ENCODE peak calls at places on chromosomes 16 and 17, in five cellular contexts. V is NCI-H460, C is AG09319, D is mucosa of descending colon, G is stomach. R is an unnamed sample.

GRCh38 chr17:83062818-83063671 is 16.4 kb upstream of the METRNL start:
- DNase-seq in V (no peak), C (no peak), D (peak), G (peak), R (no peak)

GRCh38 chr17:77924757-77925336 is 33.7 kb upstream of the TNRC6C start:
- DNase-seq in C (no peak), V (no peak), D (no peak), G (peak), R (no peak)

GRCh38 chr16:68538880-68539701 is at the start of gene ZFP90:
- DNase-seq in D (peak), V (peak), G (peak), C (peak), R (peak)

GRCh38 chr16:28061702-28062101 is 1.8 kb downstream of the GSG1L start:
- DNase-seq in V (no peak), C (no peak), G (no peak), D (peak), R (no peak)

GRCh38 chr17:73265646-73266640 is 4.3 kb upstream of the CPSF4L start:
- DNase-seq in C (no peak), V (no peak), D (no peak), G (no peak), R (no peak)

GRCh38 chr17:33292184-33292980 is 713 bp downstream of the ASIC2 start:
- DNase-seq in C (no peak), V (no peak), G (no peak), D (peak), R (no peak)

GRCh38 chr17:55273579-55274370 is 9.0 kb downstream of the HLF start:
- DNase-seq in G (peak), C (no peak), V (no peak), D (no peak), R (peak)

GRCh38 chr16:2147981-2148671 is at the start of gene RAB26:
- DNase-seq in C (no peak), V (peak), D (peak), G (peak), R (peak)

GRCh38 chr17:59331929-59332889 is 754 bp downstream of the YPEL2 start:
- DNase-seq in C (no peak), G (peak), V (no peak), D (peak), R (peak)

GRCh38 chr17:8320990-8321389 is 10.9 kb downstream of the ARHGEF15 start:
- DNase-seq in G (no peak), V (no peak), D (no peak), C (no peak), R (peak)

GRCh38 chr17:35038434-35038833 is 25.1 kb downstream of the RFFL start:
- DNase-seq in V (no peak), G (no peak), D (no peak), C (no peak), R (no peak)

GRCh38 chr17:32298298-32298697 is 32.7 kb downstream of the RHBDL3 start:
- DNase-seq in C (no peak), V (no peak), G (no peak), D (no peak), R (no peak)

GRCh38 chr16:88305176-88305575 is 77.6 kb upstream of the ZNF469 start:
- DNase-seq in D (peak), C (no peak), G (no peak), V (no peak), R (no peak)

GRCh38 chr17:34883106-34884000 is 77.9 kb downstream of the CCT6B start:
- DNase-seq in C (no peak), V (no peak), D (no peak), G (no peak), R (no peak)

GRCh38 chr17:31823014-31823413 is 36.0 kb downstream of the COPRS start:
- DNase-seq in D (no peak), C (no peak), V (no peak), G (no peak), R (no peak)

GRCh38 chr16:30357085-30357714 is 2.1 kb upstream of the CD2BP2 start:
- DNase-seq in G (no peak), V (no peak), C (no peak), D (peak), R (no peak)

GRCh38 chr17:40103082-40103741 is 2.8 kb upstream of the NR1D1 start:
- DNase-seq in D (peak), G (no peak), V (no peak), C (no peak), R (no peak)

GRCh38 chr17:50186661-50187402 is 14.6 kb downstream of the COL1A1 start:
- DNase-seq in C (peak), G (no peak), D (peak), V (no peak), R (no peak)

R was measured in Karpas-422.